ENCODE peak calls at places on chromosomes 12 and 14, in four cellular contexts. S is K562, F is H1, X is SK-N-SH. A is an unnamed sample.

GRCh38 chr12:42180990-42181611 is 36.4 kb upstream of the GXYLT1 start:
- DNase-seq in F (no peak), X (no peak), S (no peak), A (no peak)

GRCh38 chr12:12645485-12645884 is 33.8 kb downstream of the CREBL2 start:
- DNase-seq in S (peak; percentile 35), X (peak; percentile 34), F (no peak), A (no peak)

GRCh38 chr12:75212072-75212471 is 2.4 kb upstream of the KCNC2 start:
- DNase-seq in S (no peak), F (no peak), X (no peak), A (no peak)

GRCh38 chr12:112236786-112237185 is 111.4 kb downstream of the TRAFD1 start:
- DNase-seq in S (no peak), F (no peak), X (no peak), A (no peak)

GRCh38 chr12:119208626-119209061 is 29.9 kb downstream of the HSPB8 start:
- DNase-seq in S (no peak), F (no peak), X (no peak), A (peak; percentile 31)

GRCh38 chr12:77122236-77122635 is 56.9 kb upstream of the E2F7 start:
- DNase-seq in S (no peak), F (no peak), X (no peak), A (no peak)

GRCh38 chr12:75720807-75721206 is 209.4 kb upstream of the KRR1 start:
- DNase-seq in S (peak; percentile 19), F (no peak), X (peak; percentile 38), A (peak; percentile 35)

GRCh38 chr12:111444706-111445310 is 39.1 kb downstream of the SH2B3 start:
- DNase-seq in S (no peak), F (peak; percentile 48), X (no peak), A (no peak)

GRCh38 chr14:99261916-99262787 is 9.8 kb downstream of the BCL11B start:
- DNase-seq in F (no peak), X (no peak), S (no peak), A (no peak)

GRCh38 chr12:27571463-27571862 is 47.5 kb downstream of the PPFIBP1 start:
- DNase-seq in X (no peak), F (no peak), S (no peak), A (no peak)
- TF ChIP-seq TEAD4 in X (no peak), F (no peak), S (no peak), A (no peak)

DNA sequence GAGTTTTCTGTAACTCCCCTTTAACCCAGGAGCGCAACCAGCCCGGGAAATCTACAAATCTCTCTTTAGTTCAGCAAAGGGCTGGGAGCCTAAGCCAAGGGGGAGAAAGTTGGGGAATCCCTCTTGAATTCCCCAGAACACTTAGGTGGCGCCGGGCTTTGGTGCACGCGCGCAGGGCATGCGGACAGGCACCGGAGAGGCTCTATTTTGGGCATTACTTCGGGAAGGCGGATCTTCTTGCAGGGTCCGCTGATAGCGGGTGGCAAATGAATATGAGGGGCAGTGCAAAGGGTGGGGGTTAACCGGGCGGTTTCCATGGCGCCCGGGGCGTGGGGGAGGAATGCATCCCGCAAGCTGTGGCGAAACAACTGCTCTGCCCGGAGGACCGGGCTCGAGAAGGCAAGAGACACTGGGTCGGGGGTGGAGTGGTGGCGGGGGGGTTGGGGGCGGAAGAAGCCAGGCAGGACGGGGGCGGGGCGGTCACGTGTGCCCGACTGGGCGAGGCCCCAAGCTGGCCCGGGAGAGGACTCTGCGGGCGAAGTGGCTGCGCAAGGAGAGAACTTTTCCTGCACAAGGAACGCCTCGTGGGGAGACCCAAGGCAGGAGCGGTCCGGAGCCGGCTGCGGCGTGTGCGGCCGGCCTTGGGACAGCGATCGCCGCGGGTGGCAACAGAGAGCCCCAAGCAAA is at the start of gene FLVCR2:
- DNase-seq in X (peak; percentile 83), F (peak; percentile 75), S (peak; percentile 30), A (peak; percentile 70)
- TF ChIP-seq TEAD4 in X (no peak), F (no peak), S (no peak), A (no peak)

DNA sequence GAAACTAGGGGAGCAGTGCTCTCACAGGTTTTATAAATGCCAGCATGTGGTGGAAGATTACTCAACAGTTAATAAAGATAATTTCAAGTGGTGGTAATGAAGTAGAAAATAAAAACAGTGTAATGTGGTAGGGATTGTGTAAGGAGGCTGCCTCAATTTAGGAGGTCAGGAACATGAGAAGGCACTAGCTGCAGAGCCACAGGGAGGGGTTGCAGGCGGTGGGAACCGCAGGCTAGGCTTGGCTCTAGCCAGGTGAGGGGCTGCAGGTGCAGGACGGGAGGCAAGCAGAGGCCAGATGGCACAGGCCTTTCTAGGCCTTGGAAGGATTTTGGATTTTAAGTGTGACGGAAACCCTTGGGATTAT is 768 bp downstream of the METTL25 start:
- DNase-seq in F (no peak), S (peak; percentile 41), X (peak; percentile 44), A (peak; percentile 48)
- TF ChIP-seq TEAD4 in F (no peak), S (no peak), X (no peak), A (no peak)

DNA sequence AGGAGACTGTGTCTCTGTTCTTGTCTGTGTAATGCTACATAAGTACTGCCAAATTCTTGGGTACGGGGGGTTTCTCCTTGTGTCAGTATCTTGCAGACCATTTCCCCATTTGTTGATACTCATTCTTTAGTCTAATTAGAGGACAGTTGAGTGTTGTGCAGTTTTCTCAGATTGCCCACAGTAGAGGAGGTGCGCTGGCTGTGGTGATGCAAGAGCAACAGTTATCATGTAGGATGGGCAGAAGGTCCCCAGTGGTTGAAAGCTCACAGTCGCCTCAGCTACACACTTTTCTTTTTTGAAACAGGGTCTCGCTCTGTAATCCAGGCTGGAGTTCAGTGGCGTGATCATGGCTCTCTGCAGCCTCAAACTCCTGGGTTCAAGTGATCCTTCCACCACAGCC is 37.8 kb upstream of the ATP2A2 start:
- DNase-seq in F (no peak), X (no peak), S (no peak), A (no peak)
- TF ChIP-seq TEAD4 in F (no peak), X (no peak), S (no peak), A (no peak)

DNA sequence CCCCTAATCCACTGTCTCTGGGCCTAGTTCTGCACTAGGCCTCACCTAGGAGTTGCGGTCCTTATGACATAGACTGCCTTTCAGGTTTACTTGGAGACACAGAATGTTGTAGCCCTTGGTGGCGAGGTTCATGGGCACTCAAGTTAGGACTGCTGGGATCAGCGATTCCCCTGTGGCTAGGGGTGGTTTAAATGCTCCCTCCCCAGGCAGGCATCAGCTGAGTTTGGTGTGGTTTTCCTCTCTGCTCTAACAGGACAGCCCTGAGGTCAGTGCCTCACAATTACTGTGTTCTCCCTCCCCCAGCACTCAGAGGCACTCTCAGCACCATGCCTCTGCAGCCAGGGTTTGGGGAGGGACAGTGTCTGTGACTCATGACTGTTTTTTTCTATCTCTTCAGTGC is 22.2 kb upstream of the RDH16 start:
- DNase-seq in S (peak; percentile 22), F (peak; percentile 27), X (no peak), A (no peak)
- TF ChIP-seq TEAD4 in S (no peak), F (no peak), X (no peak), A (no peak)

GRCh38 chr12:71186571-71187288 is 28.9 kb upstream of the TSPAN8 start:
- DNase-seq in S (no peak), F (no peak), X (no peak), A (no peak)
- TF ChIP-seq TEAD4 in S (no peak), F (no peak), X (no peak), A (no peak)

GRCh38 chr14:100586520-100587247 is 533 bp downstream of the BEGAIN start:
- DNase-seq in F (peak; percentile 69), X (peak; percentile 91), S (peak; percentile 41), A (peak; percentile 34)

GRCh38 chr14:100586153-100586519 is 1.1 kb downstream of the BEGAIN start:
- DNase-seq in X (peak; percentile 79), S (no peak), F (no peak), A (no peak)

GRCh38 chr14:100587763-100588411 is 670 bp upstream of the BEGAIN start:
- DNase-seq in S (no peak), F (no peak), X (no peak), A (peak; percentile 10)

GRCh38 chr14:100588671-100589070 is 1.5 kb upstream of the BEGAIN start:
- DNase-seq in F (no peak), X (no peak), S (no peak), A (peak; percentile 12)

DNA sequence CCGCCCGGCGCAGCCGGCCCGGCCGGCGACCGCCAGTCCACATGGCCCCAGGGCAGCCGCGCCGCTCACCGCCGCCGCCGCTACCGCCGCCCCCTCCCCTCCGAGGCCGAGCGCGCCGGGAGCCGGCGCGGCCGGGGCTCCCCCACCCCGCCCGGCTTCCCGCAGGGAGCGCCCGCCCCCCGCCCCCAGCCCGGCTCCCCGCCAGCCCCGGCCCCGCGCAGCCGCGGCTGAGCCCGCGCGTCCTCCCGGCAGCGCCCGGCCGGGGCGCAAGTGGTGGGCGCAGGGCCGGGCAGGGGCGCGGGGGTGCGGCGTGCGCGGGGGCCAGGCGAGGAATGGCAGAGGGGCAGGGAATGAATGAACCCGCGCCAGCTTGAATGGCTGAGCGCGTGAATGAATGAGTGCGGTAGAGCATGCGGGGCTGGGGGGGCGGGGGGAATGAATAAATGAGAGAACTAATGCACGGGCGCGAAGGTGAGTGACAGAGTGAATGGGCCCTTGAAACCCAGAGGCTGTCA is at the start of gene BEGAIN:
- DNase-seq in S (no peak), F (no peak), X (peak; percentile 55), A (peak; percentile 36)
- TF ChIP-seq TEAD4 in S (no peak), F (no peak), X (no peak), A (no peak)

DNA sequence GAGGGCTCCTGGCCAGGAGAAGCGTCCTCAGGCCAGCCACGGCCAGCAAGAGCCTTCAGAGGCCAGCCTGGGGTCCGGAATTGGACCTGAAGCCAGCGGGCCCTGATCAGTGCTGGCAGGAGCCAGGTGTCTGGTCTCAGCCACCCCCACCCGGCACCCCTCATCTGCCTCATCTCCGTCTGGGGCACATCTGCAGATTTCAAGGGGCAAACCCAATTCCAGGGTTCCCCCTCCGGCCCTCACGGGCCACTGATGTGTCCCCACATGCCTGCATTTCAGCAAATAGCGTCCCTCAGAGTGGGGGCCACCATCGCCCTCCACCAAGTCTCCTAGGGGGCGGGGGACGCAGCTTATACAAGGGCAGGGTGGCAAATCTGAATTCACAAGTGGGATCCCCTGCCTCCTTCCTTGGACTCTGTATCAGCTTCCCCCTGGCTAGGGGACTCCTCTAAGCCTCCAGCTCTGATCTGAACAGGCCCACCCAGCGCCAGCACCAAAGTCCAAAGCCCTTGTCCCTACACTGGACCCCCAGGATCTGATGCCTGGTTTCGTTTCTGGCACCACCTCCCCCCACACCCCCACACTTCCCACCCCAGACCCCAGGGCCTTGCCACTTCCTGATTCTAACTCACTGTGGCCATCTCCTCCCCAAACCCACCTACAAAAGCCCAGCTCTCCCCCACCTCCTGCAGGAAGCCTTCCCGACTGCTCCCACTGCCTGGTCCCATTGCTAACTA is 10.1 kb downstream of the TMEM179 start:
- DNase-seq in S (no peak), F (no peak), X (peak; percentile 36), A (no peak)
- TF ChIP-seq TEAD4 in S (no peak), F (no peak), X (no peak), A (no peak)

DNA sequence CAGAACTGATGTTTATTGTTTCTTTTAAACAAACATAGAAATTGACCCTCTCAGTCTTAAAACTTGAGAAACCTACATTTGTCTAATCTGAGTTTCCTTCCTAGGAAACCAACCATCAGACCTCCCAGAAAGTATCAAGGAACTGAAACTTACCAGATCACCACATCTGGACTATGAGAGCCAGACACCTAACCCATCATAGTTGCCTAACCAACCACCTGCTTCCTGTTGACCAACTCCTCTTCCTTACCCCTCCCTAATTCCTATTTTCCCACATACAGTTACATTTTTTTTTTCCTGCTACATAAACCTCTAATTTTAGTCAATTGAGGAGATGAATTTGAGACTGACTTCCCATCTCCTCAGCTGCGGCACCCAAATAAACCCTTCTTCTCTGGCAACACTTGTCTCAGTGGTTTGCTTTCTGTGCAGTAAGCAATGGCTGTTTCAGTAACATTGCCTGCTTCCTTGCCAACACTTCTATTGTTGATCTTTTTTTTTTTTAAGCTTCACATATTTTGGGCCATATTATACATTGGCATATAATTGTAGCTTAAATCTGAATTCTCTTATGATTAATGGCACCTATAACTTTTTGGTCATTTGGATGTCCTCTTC is 34.3 kb downstream of the KLRD1 start:
- DNase-seq in X (no peak), S (no peak), F (no peak), A (no peak)
- TF ChIP-seq TEAD4 in X (no peak), S (no peak), F (no peak), A (no peak)

GRCh38 chr12:81759215-81759991 is at the start of gene PPFIA2:
- DNase-seq in X (peak; percentile 60), S (no peak), F (peak; percentile 60), A (peak; percentile 49)
- TF ChIP-seq TEAD4 in X (no peak), S (no peak), F (no peak), A (no peak)

A was measured in WTC11.